ENCODE peak calls at places on chromosomes 7 and 10, in six cellular contexts. V is CD4-positive, alpha-beta T cell; F is spleen; A is HCT116; O is gastrocnemius medialis; J is cardiac muscle cell. T is an unnamed sample.

GRCh38 chr7:113071465-113071864 is 15.2 kb downstream of the GPR85 start:
- DNase-seq in O (no peak), A (no peak), F (no peak), V (no peak), J (no peak), T (peak; percentile 30)

GRCh38 chr10:91552706-91553105 is 80.2 kb downstream of the PPP1R3C start:
- DNase-seq in V (no peak), F (no peak), A (peak; percentile 2), J (peak; percentile 50), O (peak; percentile 23), T (no peak)

GRCh38 chr7:64992971-64993370 is 2.1 kb upstream of the ZNF117 start:
- DNase-seq in J (no peak), O (no peak), V (no peak), A (no peak), F (no peak), T (no peak)

GRCh38 chr7:74215921-74216320 is 6.1 kb downstream of the LAT2 start:
- DNase-seq in J (no peak), A (no peak), O (no peak), V (no peak), F (no peak), T (no peak)

GRCh38 chr7:98836811-98837631 is 32.8 kb downstream of the TMEM130 start:
- DNase-seq in J (peak; percentile 64), V (no peak), F (no peak), O (no peak), A (peak; percentile 59), T (no peak)

GRCh38 chr7:44914992-44915607 is 29.8 kb upstream of the PURB start:
- DNase-seq in V (peak; percentile 49), A (no peak), O (no peak), J (no peak), F (no peak), T (no peak)

GRCh38 chr10:71608863-71609768 is 110.5 kb downstream of the C10orf105 start:
- DNase-seq in V (peak; percentile 54), A (peak; percentile 49), J (peak; percentile 89), F (peak; percentile 91), O (peak; percentile 55), T (peak; percentile 75)

GRCh38 chr7:66326501-66327180 is 121.5 kb downstream of the TPST1 start:
- DNase-seq in A (no peak), J (no peak), O (no peak), V (no peak), F (no peak), T (no peak)

GRCh38 chr7:97107192-97107800 is 10.2 kb upstream of the SDHAF3 start:
- DNase-seq in V (no peak), F (no peak), J (no peak), A (no peak), O (no peak), T (no peak)

GRCh38 chr7:46928719-46929118 is 653.2 kb downstream of the TNS3 start:
- DNase-seq in V (no peak), A (no peak), O (no peak), F (no peak), J (no peak), T (no peak)

GRCh38 chr7:95335093-95335492 is 10.8 kb upstream of the PON1 start:
- DNase-seq in O (no peak), V (no peak), A (no peak), F (no peak), J (no peak), T (no peak)

GRCh38 chr10:91589015-91589655 is 43.7 kb downstream of the PPP1R3C start:
- DNase-seq in J (peak; percentile 93), O (peak; percentile 46), F (no peak), V (no peak), A (no peak), T (no peak)

DNA sequence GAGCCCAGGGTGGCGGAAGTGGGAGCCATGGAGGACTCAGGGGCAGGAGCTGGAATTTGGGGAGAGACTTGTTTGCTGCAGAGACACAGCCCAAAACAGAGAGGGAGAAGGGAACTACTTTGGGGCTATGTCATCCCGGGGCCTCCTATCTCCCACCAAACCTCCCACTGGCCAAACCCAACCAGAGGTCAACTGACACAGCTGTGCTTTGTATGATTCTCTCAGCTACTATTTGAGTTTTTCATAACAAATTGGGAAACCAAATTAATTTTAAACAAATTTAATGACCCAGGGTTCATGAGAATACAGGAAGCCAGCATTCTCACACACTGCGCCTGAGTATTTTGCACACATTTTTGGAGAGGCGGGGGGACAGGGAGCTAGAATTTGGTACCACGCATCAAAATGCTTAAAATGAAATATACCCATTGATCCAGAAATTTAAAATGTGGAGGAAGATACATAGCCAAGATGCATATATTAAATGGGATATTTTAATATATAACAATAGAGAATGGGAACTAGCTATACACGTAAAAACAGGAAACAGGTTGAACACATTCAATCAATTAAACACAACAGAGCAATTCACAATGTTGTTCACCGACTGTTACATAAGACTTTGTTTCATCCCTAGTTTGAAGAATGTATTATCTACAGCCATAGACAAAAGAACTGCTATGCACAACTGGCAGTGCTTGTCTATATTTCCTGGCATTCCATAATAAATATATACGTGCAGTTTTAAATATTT is 105.3 kb downstream of the PARD3 start:
- DNase-seq in O (no peak), V (no peak), F (no peak), J (no peak), A (no peak), T (no peak)
- H3K27ac ChIP-seq in O (no peak overlapping the region), V (no peak overlapping the region), F (no peak overlapping the region), J (no peak overlapping the region), A (no peak overlapping the region), T (no peak overlapping the region)

GRCh38 chr7:158454631-158455030 is 133.0 kb downstream of the PTPRN2 start:
- DNase-seq in F (peak; percentile 52), J (no peak), O (no peak), A (no peak), V (no peak), T (no peak)

GRCh38 chr7:158461824-158462223 is 125.8 kb downstream of the PTPRN2 start:
- DNase-seq in A (no peak), O (no peak), F (peak; percentile 65), V (no peak), J (no peak), T (no peak)

GRCh38 chr7:158458096-158458495 is 129.5 kb downstream of the PTPRN2 start:
- DNase-seq in F (peak; percentile 56), O (no peak), V (no peak), A (no peak), J (no peak), T (no peak)

GRCh38 chr7:158460665-158461064 is 127.0 kb downstream of the PTPRN2 start:
- DNase-seq in V (no peak), A (no peak), J (no peak), F (peak; percentile 13), O (no peak), T (no peak)

DNA sequence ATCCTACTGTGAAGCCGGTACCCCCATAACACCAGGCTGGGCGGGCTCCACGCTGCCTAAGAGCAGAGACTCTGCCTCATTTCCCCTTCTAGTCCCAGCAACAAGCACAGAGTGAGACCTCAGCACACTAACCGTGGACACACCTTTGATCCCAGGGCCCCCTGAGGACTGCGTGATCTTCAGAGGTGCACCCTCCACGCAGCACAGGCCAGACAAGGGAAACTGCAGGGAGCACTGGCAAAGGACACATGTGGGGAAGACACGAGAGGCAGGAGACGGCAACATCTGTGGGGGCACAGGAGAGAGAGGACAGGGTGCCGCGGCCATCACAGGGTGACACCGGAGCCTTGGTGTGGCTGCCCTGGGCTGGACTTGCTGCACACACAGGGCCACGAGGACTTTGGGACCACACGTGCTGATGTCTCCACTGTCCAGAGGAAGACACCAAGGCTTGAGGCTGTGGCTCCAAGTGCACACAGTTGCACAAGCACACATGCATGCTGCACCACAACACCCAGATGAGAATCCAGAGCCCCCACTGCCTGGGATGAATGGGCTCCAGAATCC is 128.8 kb downstream of the PTPRN2 start:
- DNase-seq in V (no peak), A (no peak), J (no peak), O (no peak), F (peak; percentile 66), T (no peak)
- H3K9me3 ChIP-seq in V (no peaks in the 10 kb centered on the region), A (no peaks in the 10 kb centered on the region), J (no peaks in the 10 kb centered on the region), O (no peaks in the 10 kb centered on the region), F (peaks cover 4% of the 10 kb centered on the region), T (peaks cover 10% of the 10 kb centered on the region)

DNA sequence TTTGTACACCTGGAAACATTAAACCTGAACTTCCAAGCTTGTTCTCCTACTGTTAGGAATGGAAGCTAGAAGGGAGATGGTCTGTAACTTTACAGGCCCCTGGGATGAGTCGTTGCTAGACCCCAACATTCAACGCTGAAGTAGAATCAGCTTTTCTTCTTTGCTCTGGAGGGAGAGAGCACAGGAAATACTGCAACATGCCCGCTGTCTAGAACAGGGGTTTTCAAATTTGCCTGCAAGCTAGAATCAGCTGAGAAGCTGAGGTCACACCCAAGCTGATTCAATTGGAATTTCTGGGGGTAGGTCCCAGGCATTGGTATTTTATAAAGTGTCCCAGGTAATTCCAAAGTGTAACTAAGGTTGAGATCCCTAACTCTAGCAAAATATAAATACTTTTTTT is 219.7 kb downstream of the PRPF18 start:
- DNase-seq in A (no peak), O (no peak), J (no peak), V (no peak), F (no peak), T (no peak)
- H3K27ac ChIP-seq in A (no peak overlapping the region), O (no peak overlapping the region), J (no peak overlapping the region), V (no peak overlapping the region), F (no peak overlapping the region), T (no peak overlapping the region)

DNA sequence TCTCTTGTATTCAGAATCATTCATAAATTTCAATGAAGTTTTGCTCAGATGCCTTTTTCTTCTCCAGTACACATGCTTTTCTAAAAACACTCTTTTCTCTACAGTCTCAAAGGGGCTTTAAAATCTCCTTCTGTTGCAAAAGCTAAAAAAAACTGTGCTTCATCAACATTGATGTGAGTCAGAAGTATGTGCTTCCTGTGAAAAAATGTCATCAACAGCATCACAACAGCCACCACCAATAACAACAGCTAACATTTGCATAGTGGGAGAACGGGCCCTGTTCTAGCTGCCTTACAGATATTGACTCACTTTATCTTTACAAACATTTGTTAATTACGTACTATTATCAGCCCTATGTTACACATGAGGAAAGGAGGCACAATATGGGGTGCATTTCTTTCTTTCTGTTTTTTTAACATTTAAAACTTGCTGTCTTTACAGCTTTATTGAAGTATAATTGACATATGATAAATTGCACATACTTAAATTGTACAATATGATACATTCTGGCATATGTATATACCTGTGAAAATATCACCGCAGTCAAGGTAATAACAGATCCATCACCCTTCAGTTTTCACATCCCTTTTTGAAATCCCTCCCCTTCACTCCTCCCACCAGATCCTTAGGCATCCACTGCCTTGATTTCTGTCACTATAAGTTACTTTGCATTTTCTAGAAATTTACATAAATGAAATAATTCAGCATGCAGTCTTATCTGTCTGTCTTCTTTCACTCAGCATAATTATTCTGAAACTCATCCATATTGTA is 1605.4 kb upstream of the LRRTM3 start:
- DNase-seq in V (no peak), O (no peak), J (no peak), F (no peak), A (no peak), T (no peak)
- H3K9me3 ChIP-seq in V (no peaks in the 10 kb centered on the region), O (no peaks in the 10 kb centered on the region), J (no peaks in the 10 kb centered on the region), F (no peaks in the 10 kb centered on the region), A (no peaks in the 10 kb centered on the region), T (no peaks in the 10 kb centered on the region)

GRCh38 chr10:97686962-97687784 is at the start of gene AVPI1:
- DNase-seq in J (peak; percentile 99), F (peak; percentile 99), A (peak; percentile 96), V (peak; percentile 94), O (peak; percentile 93), T (peak; percentile 96)

GRCh38 chr10:97687785-97688781 is 1.0 kb upstream of the AVPI1 start:
- DNase-seq in F (peak; percentile 31), J (no peak), O (no peak), A (no peak), V (no peak), T (peak; percentile 36)

GRCh38 chr10:97689637-97690036 is 2.6 kb upstream of the AVPI1 start:
- DNase-seq in J (no peak), V (no peak), A (peak; percentile 59), F (peak; percentile 16), O (no peak), T (peak; percentile 71)

GRCh38 chr10:97686301-97686961 is 610 bp downstream of the AVPI1 start:
- DNase-seq in F (no peak), J (no peak), O (no peak), A (no peak), V (no peak), T (no peak)

GRCh38 chr10:97690138-97690537 is 3.1 kb upstream of the AVPI1 start:
- DNase-seq in V (no peak), F (peak; percentile 15), O (no peak), J (no peak), A (no peak), T (no peak)
- H3K27ac ChIP-seq in V (no peak overlapping the region), F (peak overlapping the region; percentile 90), O (no peak overlapping the region), J (no peak overlapping the region), A (no peak overlapping the region), T (peak overlapping the region; percentile 96)